ENCODE peak calls at places on chromosome 12, in seven cellular contexts. S is activated gamma-delta T cell treated with Interleukin-2 at 50 U/mL for 16 hours; A is immature natural killer cell; B is lung; D is stimulated activated effector memory CD8-positive, alpha-beta T cell treated with anti-CD3 and anti-CD28 coated beads, Interleukin-12 subunit alpha, Interleukin-12 subunit beta, amount 100 ng/mL, for 72 hours; W is choroid plexus epithelial cell; L is NCI-H1105 treated with DMSO at 0.1 percent for 48 hours. V is an unnamed sample.
A peak's percentile ranks its signal among the peaks of the same experiment; 100 is the strongest.

GRCh38 chr12:113903381-113903863 is 62.7 kb downstream of the RBM19 start:
- DNase-seq in S (no peak), A (no peak), B (no peak), D (no peak), W (peak; percentile 36), L (no peak), V (peak; percentile 80)

GRCh38 chr12:111842556-111843396 is 748 bp downstream of the MAPKAPK5 start:
- DNase-seq in S (peak; percentile 28), A (no peak), B (no peak), D (no peak), W (peak; percentile 24), L (no peak), V (peak; percentile 27)

GRCh38 chr12:93624595-93625294 is 52.3 kb downstream of the SOCS2 start:
- DNase-seq in S (no peak), A (no peak), B (peak; percentile 3), D (no peak), W (peak; percentile 96), L (no peak), V (peak; percentile 98)

GRCh38 chr12:106870116-106870515 is 85.6 kb upstream of the TMEM263 start:
- DNase-seq in S (no peak), A (no peak), B (no peak), D (no peak), W (no peak), L (peak; percentile 23), V (no peak)

GRCh38 chr12:111222520-111222919 is 146.4 kb downstream of the PHETA1 start:
- DNase-seq in S (no peak), A (no peak), B (no peak), D (no peak), W (no peak), L (no peak), V (no peak)

GRCh38 chr12:45148017-45148416 is 67.9 kb upstream of the ANO6 start:
- DNase-seq in S (no peak), A (no peak), B (no peak), D (no peak), W (no peak), L (no peak), V (no peak)

GRCh38 chr12:65895759-65896656 is 71.7 kb downstream of the HMGA2 start:
- DNase-seq in S (no peak), A (no peak), B (no peak), D (no peak), W (no peak), L (no peak), V (peak; percentile 43)

GRCh38 chr12:4435537-4435936 is 10.1 kb downstream of the FGF6 start:
- DNase-seq in S (no peak), A (no peak), B (no peak), D (no peak), W (no peak), L (no peak), V (no peak)

GRCh38 chr12:68871899-68872298 is 61.1 kb downstream of the CPM start:
- DNase-seq in S (no peak), A (no peak), B (no peak), D (no peak), W (peak; percentile 77), L (no peak), V (peak; percentile 28)

GRCh38 chr12:42299392-42300308 is 26.2 kb downstream of the ZCRB1 start:
- DNase-seq in S (no peak), A (no peak), B (no peak), D (peak; percentile 60), W (peak; percentile 61), L (no peak), V (peak; percentile 68)

GRCh38 chr12:90940872-90941499 is 14.0 kb downstream of the CCER1 start:
- DNase-seq in S (no peak), A (no peak), B (no peak), D (no peak), W (peak; percentile 85), L (peak; percentile 79), V (peak; percentile 57)

GRCh38 chr12:15787801-15788200 is 1.4 kb downstream of the EPS8 start:
- DNase-seq in S (no peak), A (no peak), B (no peak), D (no peak), W (peak; percentile 49), L (no peak), V (no peak)

GRCh38 chr12:64468966-64469365 is 17.0 kb downstream of the TBK1 start:
- DNase-seq in S (no peak), A (no peak), B (no peak), D (no peak), W (no peak), L (no peak), V (no peak)

GRCh38 chr12:57575771-57576612 is 15.0 kb upstream of the PIP4K2C start:
- DNase-seq in S (no peak), A (no peak), B (no peak), D (no peak), W (no peak), L (no peak), V (no peak)

GRCh38 chr12:34396006-34396860 is 373.9 kb downstream of the ALG10 start:
- DNase-seq in S (peak; percentile 2), A (no peak), B (peak; percentile 20), D (peak; percentile 1), W (no peak), L (no peak), V (no peak)

GRCh38 chr12:108410689-108411088 is 71.6 kb upstream of the CMKLR1 start:
- DNase-seq in S (no peak), A (no peak), B (no peak), D (no peak), W (no peak), L (no peak), V (no peak)

GRCh38 chr12:57461326-57461903 is 1.8 kb downstream of the GLI1 start:
- DNase-seq in S (peak; percentile 33), A (no peak), B (no peak), D (no peak), W (peak; percentile 54), L (no peak), V (peak; percentile 43)

GRCh38 chr12:60602601-60603000 is 1006.8 kb downstream of the SLC16A7 start:
- DNase-seq in S (no peak), A (no peak), B (no peak), D (no peak), W (no peak), L (no peak), V (no peak)

GRCh38 chr12:65535951-65536350 is 257.5 kb downstream of the MSRB3 start:
- DNase-seq in S (no peak), A (no peak), B (no peak), D (no peak), W (no peak), L (no peak), V (peak; percentile 52)